ENCODE peak calls at places on chromosomes 11 and 22, in six cellular contexts. Z is neuronal stem cell, O is mesenchymal stem cell, H is mesendoderm, S is IMR-90, J is H1. C is an unnamed sample.

GRCh38 chr11:116458546-116458945 is 314.2 kb downstream of the BUD13 start:
- DNase-seq in Z (no peak), O (no peak), H (no peak), S (no peak), J (no peak), C (no peak)

GRCh38 chr11:96338910-96339703 is 3.9 kb downstream of the MAML2 start:
- DNase-seq in Z (no peak), O (peak; percentile 80), H (peak; percentile 52), S (peak; percentile 84), J (no peak), C (peak; percentile 67)

GRCh38 chr22:48261048-48261621 is 1498.7 kb downstream of the TBC1D22A start:
- DNase-seq in Z (no peak), O (no peak), H (no peak), S (no peak), J (no peak), C (no peak)

GRCh38 chr11:57277845-57278720 is 41.0 kb upstream of the APLNR start:
- DNase-seq in Z (peak; percentile 70), O (peak; percentile 85), H (peak; percentile 92), S (peak; percentile 84), J (peak; percentile 84), C (peak; percentile 92)

GRCh38 chr11:132962026-132962425 is 570.3 kb downstream of the OPCML start:
- DNase-seq in Z (no peak), O (no peak), H (no peak), S (peak; percentile 72), J (no peak), C (no peak)

GRCh38 chr11:95895815-95896214 is 28.1 kb downstream of the MTMR2 start:
- DNase-seq in Z (no peak), O (no peak), H (peak; percentile 61), S (no peak), J (no peak), C (no peak)

GRCh38 chr11:40290031-40290650 is 1169.3 kb downstream of the LRRC4C start:
- DNase-seq in Z (no peak), O (peak; percentile 35), H (no peak), S (peak; percentile 1), J (no peak), C (no peak)

GRCh38 chr11:2929511-2929879 is 275 bp upstream of the PHLDA2 start:
- DNase-seq in Z (no peak), O (peak; percentile 89), H (no peak), S (peak; percentile 72), J (no peak), C (peak; percentile 73)

GRCh38 chr11:208177-208916 is 839 bp downstream of the RIC8A start:
- DNase-seq in Z (peak; percentile 78), O (peak; percentile 87), H (peak; percentile 82), S (peak; percentile 63), J (peak; percentile 80), C (peak; percentile 79)

GRCh38 chr22:48717883-48718817 is 1109.5 kb downstream of the BRD1 start:
- DNase-seq in Z (no peak), O (no peak), H (no peak), S (no peak), J (no peak), C (no peak)

GRCh38 chr11:134476435-134477021 is 64.5 kb upstream of the B3GAT1 start:
- DNase-seq in Z (peak; percentile 62), O (no peak), H (peak; percentile 72), S (no peak), J (peak; percentile 78), C (peak; percentile 62)

GRCh38 chr11:19803506-19803998 is 90.9 kb downstream of the NAV2 start:
- DNase-seq in Z (no peak), O (no peak), H (no peak), S (no peak), J (no peak), C (peak; percentile 91)

GRCh38 chr11:19979519-19979845 is 180.8 kb downstream of the DBX1 start:
- DNase-seq in Z (no peak), O (no peak), H (no peak), S (no peak), J (no peak), C (no peak)

GRCh38 chr22:17477401-17477833 is 85.9 kb upstream of the SLC25A18 start:
- DNase-seq in Z (no peak), O (no peak), H (peak; percentile 82), S (no peak), J (no peak), C (no peak)

GRCh38 chr11:107623183-107623582 is 32.2 kb downstream of the ELMOD1 start:
- DNase-seq in Z (no peak), O (no peak), H (no peak), S (no peak), J (no peak), C (no peak)
- H3K79me1 ChIP-seq in Z (no peaks in the 10 kb centered on the region), O (no peaks in the 10 kb centered on the region), H (no peaks in the 10 kb centered on the region), S (no peaks in the 10 kb centered on the region), J (no peaks in the 10 kb centered on the region), C (no peaks in the 10 kb centered on the region)

DNA sequence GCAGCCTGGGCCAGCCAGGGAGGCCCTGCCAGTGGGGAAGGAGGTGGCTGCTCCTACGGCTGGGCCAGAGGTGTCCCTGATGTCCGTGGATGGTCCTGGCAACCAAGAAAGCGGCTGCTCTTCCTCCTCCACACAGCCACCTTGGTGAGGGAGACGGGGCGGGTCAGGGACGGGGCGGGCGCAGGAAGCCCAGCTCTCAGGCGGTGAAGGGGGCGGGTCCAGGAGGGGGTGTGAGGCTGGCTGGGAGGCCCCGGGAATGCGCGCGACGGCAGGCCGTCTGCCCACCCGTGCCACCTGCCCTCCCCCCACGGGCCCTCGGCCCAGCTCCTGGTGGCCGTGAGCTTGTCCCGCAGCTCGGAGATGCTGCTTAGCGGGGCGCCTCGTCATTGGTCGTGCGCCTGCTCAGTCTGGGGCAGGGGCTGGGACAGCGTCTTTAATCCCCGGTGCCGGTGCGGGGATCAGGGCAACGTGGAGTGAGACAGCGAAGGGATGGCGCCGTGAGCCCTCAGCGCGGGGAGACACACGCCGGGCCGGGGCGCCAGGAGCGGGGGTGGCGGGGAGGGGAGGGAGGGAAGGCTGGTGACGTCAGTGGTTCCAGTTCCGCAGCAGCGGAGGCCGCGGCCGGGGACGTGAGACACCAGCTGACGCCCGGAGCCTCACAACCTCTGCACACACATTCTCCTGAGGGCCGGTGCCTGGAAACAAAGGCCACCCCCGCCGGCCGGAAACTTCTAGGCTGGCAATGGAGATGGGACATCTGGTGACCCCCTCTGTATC is 6.7 kb upstream of the BRSK2 start:
- DNase-seq in Z (no peak), O (peak; percentile 84), H (peak; percentile 68), S (peak; percentile 79), J (peak; percentile 78), C (peak; percentile 60)
- H3K4me3 ChIP-seq in Z (peak overlapping the region; percentile 37), O (peak overlapping the region; percentile 73), H (peak overlapping the region; percentile 26), S (peak overlapping the region; percentile 62), J (peak overlapping the region; percentile 55), C (peak overlapping the region; percentile 66)

DNA sequence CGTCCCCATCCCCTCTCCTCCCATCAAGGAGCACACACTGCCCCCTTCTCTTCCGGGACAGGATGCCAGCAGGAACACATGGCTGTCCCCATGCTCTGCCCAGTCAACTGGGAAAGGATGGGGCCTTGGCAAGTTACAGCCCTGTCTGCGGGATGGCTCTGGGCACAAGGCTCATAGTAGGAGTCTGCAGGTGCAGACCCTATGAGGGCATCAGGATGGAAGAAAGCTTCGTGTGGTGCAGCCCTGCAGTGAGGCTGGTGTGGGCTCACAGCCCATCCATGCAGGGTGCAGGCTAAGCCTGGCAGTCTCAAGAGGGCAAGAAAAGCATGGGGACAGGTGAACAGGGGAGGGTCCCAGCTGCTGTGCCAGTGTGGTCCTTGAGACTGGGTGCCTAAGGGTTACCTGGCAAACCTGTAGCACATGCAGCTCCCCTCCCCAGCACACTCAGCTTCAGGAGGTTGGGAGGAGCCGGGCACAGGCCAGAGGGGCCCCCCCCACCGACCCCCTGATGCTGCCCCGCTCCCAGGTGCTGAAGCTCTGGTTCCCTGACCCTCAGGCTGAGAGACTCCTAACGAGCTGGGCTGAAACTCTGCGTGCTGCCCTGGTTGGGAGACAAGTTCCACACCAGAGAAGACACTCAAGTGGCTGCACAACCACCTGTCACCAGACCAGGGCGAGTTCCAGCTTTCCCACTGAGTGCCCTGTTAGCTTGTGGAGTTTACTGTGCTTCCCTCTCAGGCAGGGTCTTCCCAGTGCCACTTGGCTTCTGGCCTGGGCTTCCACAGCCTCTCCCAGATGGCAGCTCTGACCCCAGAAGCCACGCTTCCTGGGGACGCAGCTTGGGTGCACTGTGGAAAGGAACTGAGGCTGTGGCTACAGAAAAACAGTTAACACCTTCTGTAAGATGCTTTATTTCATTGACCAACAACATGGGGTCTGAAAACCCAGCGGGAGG is 3.3 kb upstream of the SCARF2 start:
- DNase-seq in Z (no peak), O (no peak), H (no peak), S (no peak), J (no peak), C (no peak)
- H3K9ac ChIP-seq in Z (peak overlapping the region; percentile 21), O (peak overlapping the region; percentile 29), H (no peak overlapping the region), S (no peak overlapping the region), J (no peak overlapping the region), C (no peak overlapping the region)

GRCh38 chr11:44097821-44098220 is 2.3 kb downstream of the EXT2 start:
- DNase-seq in Z (no peak), O (no peak), H (no peak), S (peak; percentile 13), J (no peak), C (no peak)

GRCh38 chr11:44096360-44097188 is 1.1 kb downstream of the EXT2 start:
- DNase-seq in Z (no peak), O (peak; percentile 20), H (no peak), S (peak; percentile 21), J (no peak), C (no peak)

GRCh38 chr11:44090539-44090938 is 4.9 kb upstream of the EXT2 start:
- DNase-seq in Z (no peak), O (no peak), H (no peak), S (no peak), J (no peak), C (no peak)

GRCh38 chr11:44095506-44096359 is at the start of gene EXT2:
- DNase-seq in Z (peak; percentile 85), O (peak; percentile 83), H (peak; percentile 81), S (peak; percentile 76), J (peak; percentile 94), C (peak; percentile 95)

GRCh38 chr11:44094260-44094868 is 1.1 kb upstream of the EXT2 start:
- DNase-seq in Z (peak; percentile 84), O (peak; percentile 84), H (peak; percentile 89), S (peak; percentile 81), J (peak; percentile 86), C (peak; percentile 98)
- H3K79me1 ChIP-seq in Z (peaks cover 4% of the 10 kb centered on the region), O (peaks cover 16% of the 10 kb centered on the region), H (peaks cover 1% of the 10 kb centered on the region), S (peaks cover 5% of the 10 kb centered on the region), J (no peaks in the 10 kb centered on the region), C (peaks cover 4% of the 10 kb centered on the region)

GRCh38 chr22:35629406-35630234 is 12.5 kb upstream of the MB start:
- DNase-seq in Z (no peak), O (peak; percentile 98), H (peak; percentile 97), S (peak; percentile 98), J (no peak), C (peak; percentile 96)
- H3K4me3 ChIP-seq in Z (no peak overlapping the region), O (peak overlapping the region; percentile 51), H (no peak overlapping the region), S (no peak overlapping the region), J (no peak overlapping the region), C (no peak overlapping the region)

DNA sequence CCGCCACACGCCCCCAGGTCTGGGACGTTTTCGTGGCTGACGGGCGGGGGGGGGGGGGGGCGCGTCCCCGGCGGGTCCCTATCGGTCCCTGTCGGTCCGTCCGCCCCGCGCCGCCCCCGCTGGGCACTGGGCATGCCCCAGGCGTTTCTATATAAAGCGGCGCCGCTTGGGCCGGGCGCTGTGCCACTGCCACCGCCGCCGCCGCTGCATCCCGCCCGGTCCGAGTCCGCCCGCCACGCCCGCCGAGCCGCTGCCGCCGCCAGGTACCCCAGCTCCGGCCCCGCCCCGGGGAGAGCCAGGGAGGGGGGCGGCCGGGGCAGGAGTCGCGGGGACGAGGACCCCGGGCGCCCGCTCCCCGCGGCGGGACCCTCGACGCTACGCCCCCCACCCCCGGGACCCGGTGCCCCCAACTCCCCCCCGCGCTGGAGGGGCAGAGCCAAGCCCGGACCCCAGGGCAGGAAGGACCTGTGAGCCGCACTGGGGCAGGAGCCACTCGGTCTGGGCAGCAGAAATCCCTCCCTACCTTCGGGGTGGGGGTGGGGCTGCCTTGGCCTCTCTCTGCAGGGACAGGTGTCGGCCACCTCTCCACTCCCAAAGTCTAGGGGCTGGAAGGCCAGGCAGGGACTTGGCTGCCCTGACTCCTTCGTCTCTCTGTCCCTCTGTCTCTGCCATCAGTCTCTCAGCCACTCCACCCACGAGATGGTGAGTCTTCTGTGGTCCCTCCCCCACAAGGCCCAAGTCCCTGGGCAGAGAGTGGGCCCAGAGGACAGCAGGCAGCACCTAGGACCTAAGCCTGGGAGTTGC is at the start of gene CARNS1:
- DNase-seq in Z (no peak), O (no peak), H (peak; percentile 45), S (no peak), J (no peak), C (no peak)
- H3K9ac ChIP-seq in Z (peak within 1 kb of the TSS; percentile 17), O (no peak within 1 kb of the TSS), H (peak within 1 kb of the TSS; percentile 32), S (no peak within 1 kb of the TSS), J (no peak within 1 kb of the TSS), C (no peak within 1 kb of the TSS)

C was measured in trophoblast cell.